ENCODE peak calls at places on chromosomes 16 and 17, in eight cellular contexts. Z, A, E, U, V, G, W and X are unnamed samples.

GRCh38 chr16:53756329-53756996 is 52.5 kb downstream of the FTO start:
- DNase-seq in Z (no peak), A (no peak), E (no peak), U (peak), V (no peak), G (no peak), W (no peak), X (peak)

GRCh38 chr17:82103588-82104451 is 5.8 kb upstream of the FASN start:
- DNase-seq in Z (no peak), A (peak), E (no peak), U (peak), V (no peak), G (no peak), W (no peak), X (no peak)

GRCh38 chr16:21156767-21157467 is 1.6 kb upstream of the LDAF1 start:
- DNase-seq in Z (no peak), A (no peak), E (peak), U (peak), V (peak), G (no peak), W (no peak), X (no peak)

GRCh38 chr16:56269276-56269675 is 78.0 kb downstream of the GNAO1 start:
- DNase-seq in Z (no peak), A (no peak), E (no peak), U (no peak), V (no peak), G (no peak), W (peak), X (no peak)

GRCh38 chr16:71383054-71383773 is 24.7 kb downstream of the CALB2 start:
- DNase-seq in Z (no peak), A (no peak), E (no peak), U (peak), V (peak), G (no peak), W (no peak), X (peak)

GRCh38 chr17:27892542-27892865 is 661 bp downstream of the LYRM9 start:
- DNase-seq in Z (no peak), A (no peak), E (no peak), U (no peak), V (no peak), G (no peak), W (no peak), X (no peak)

GRCh38 chr17:59371426-59372099 is 40.1 kb downstream of the YPEL2 start:
- DNase-seq in Z (peak), A (peak), E (no peak), U (peak), V (no peak), G (no peak), W (no peak), X (no peak)

GRCh38 chr17:38915639-38915995 is 9.8 kb upstream of the LASP1NB start:
- DNase-seq in Z (no peak), A (no peak), E (no peak), U (no peak), V (no peak), G (no peak), W (peak), X (no peak)

GRCh38 chr16:51034481-51035109 is 116.5 kb downstream of the SALL1 start:
- DNase-seq in Z (no peak), A (no peak), E (no peak), U (no peak), V (no peak), G (no peak), W (no peak), X (no peak)

GRCh38 chr16:54647731-54648221 is 282.9 kb upstream of the IRX5 start:
- DNase-seq in Z (no peak), A (no peak), E (no peak), U (no peak), V (peak), G (no peak), W (no peak), X (no peak)

GRCh38 chr17:9185688-9186289 is 164.5 kb downstream of the NTN1 start:
- DNase-seq in Z (no peak), A (no peak), E (no peak), U (no peak), V (no peak), G (no peak), W (no peak), X (no peak)

GRCh38 chr16:84084570-84085270 is 32.0 kb downstream of the MBTPS1 start:
- DNase-seq in Z (peak), A (peak), E (peak), U (peak), V (peak), G (peak), W (peak), X (no peak)

GRCh38 chr17:37488607-37489196 is 989 bp upstream of the DUSP14 start:
- DNase-seq in Z (peak), A (peak), E (peak), U (peak), V (peak), G (peak), W (peak), X (peak)

GRCh38 chr17:37485938-37486570 is 3.6 kb upstream of the DUSP14 start:
- DNase-seq in Z (no peak), A (no peak), E (no peak), U (peak), V (no peak), G (no peak), W (no peak), X (no peak)

GRCh38 chr17:37489197-37490001 is at the start of gene DUSP14:
- DNase-seq in Z (peak), A (peak), E (no peak), U (peak), V (peak), G (no peak), W (peak), X (no peak)

GRCh38 chr17:37490022-37490587 is 414 bp downstream of the DUSP14 start:
- DNase-seq in Z (peak), A (peak), E (no peak), U (peak), V (peak), G (no peak), W (peak), X (no peak)

GRCh38 chr17:37488009-37488604 is 1.6 kb upstream of the DUSP14 start:
- DNase-seq in Z (no peak), A (no peak), E (no peak), U (peak), V (peak), G (peak), W (no peak), X (peak)
- H3K4me3 ChIP-seq in Z (peak), A (peak), E (peak), U (peak), V (peak), G (peak), W (no peak), X (peak)

DNA sequence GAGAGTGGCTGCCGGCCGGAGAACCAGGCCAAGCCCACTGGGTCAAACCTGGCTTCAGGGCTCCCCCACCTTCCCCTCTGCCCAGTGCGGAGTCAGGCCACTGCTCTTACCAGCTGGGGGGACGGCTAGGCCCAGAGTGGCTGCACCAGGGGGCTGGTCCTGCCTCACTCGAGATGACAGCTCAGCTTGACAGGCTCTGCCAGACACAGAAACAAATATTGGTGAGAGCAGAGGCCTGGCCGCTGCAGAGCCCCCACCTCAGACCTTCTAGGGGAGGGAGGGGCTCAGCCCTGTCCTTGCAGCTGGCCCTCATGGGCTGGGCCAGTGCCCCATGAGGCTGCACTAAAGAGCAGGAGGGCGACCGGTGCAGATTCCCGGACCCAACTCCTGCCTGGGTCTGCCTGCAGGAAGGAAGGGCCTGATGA is 4.5 kb downstream of the NUDT16L1 start:
- DNase-seq in Z (no peak), A (peak), E (no peak), U (no peak), V (no peak), G (no peak), W (no peak), X (no peak)
- TF ChIP-seq CTCF in Z (no peak), A (no peak), E (no peak), U (no peak), V (no peak), G (no peak), W (no peak), X (no peak)

DNA sequence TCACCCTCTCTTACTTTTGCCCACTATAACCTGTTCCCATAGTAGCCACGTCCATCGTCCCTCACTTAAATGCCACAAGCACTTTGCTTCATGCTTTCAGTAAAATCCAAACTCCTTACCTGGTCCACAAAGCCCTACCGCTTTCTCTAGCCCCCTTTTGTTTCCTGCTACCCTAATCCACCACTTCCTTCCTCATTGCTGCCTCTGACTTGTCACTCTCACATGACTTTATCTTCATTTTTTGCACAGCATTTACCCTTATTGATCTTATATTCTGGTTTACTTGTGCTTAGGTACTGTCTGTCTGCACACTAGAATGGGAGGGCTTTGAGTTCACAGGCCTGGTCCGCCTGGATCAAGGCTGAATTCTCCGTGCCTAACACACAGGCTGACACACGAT is 340.0 kb downstream of the XYLT1 start:
- DNase-seq in Z (no peak), A (no peak), E (no peak), U (no peak), V (no peak), G (no peak), W (no peak), X (no peak)
- H3K4me3 ChIP-seq in Z (no peak), A (no peak), E (no peak), U (no peak), V (no peak), G (no peak), W (no peak), X (no peak)

GRCh38 chr17:778096-778495 is 4.0 kb downstream of the GLOD4 start:
- DNase-seq in Z (no peak), A (no peak), E (no peak), U (no peak), V (no peak), G (no peak), W (no peak), X (no peak)

GRCh38 chr17:787641-788221 is 5.6 kb downstream of the MRM3 start:
- DNase-seq in Z (no peak), A (no peak), E (no peak), U (no peak), V (no peak), G (no peak), W (peak), X (no peak)

GRCh38 chr17:784143-784542 is 2.0 kb downstream of the MRM3 start:
- DNase-seq in Z (no peak), A (no peak), E (no peak), U (no peak), V (no peak), G (no peak), W (no peak), X (no peak)

GRCh38 chr17:781920-782731 is at the start of the genes GLOD4 and MRM3:
- DNase-seq in Z (peak), A (peak), E (peak), U (peak), V (peak), G (peak), W (peak), X (no peak)
- TF ChIP-seq CTCF in Z (peak), A (peak), E (no peak), U (no peak), V (no peak), G (no peak), W (no peak), X (no peak)

GRCh38 chr16:4615389-4616046 is 830 bp upstream of the UBALD1 start:
- DNase-seq in Z (peak), A (no peak), E (no peak), U (no peak), V (no peak), G (no peak), W (peak), X (no peak)
- H3K4me3 ChIP-seq in Z (peak), A (peak), E (peak), U (peak), V (peak), G (peak), W (peak), X (peak)

GRCh38 chr16:63228259-63228658 is 1192.0 kb upstream of the CDH8 start:
- DNase-seq in Z (no peak), A (no peak), E (no peak), U (no peak), V (no peak), G (no peak), W (no peak), X (no peak)

GRCh38 chr16:63230383-63230782 is 1194.1 kb upstream of the CDH8 start:
- DNase-seq in Z (no peak), A (no peak), E (no peak), U (no peak), V (no peak), G (no peak), W (no peak), X (no peak)
- TF ChIP-seq CTCF in Z (no peak), A (no peak), E (no peak), U (no peak), V (no peak), G (no peak), W (no peak), X (no peak)